ENCODE peak calls at places on chromosomes 7 and 10, in seven cellular contexts. I is CD8-positive, alpha-beta T cell; Q is breast epithelium; N is upper lobe of right lung; J is small intestine; U is heart right ventricle; O is A673. W is an unnamed sample.

GRCh38 chr10:99967961-99968360 is 41.8 kb downstream of the DNMBP start:
- DNase-seq in I (no peak), Q (no peak), N (no peak), J (no peak), U (no peak), O (no peak), W (no peak)

GRCh38 chr10:91164520-91165065 is 55.9 kb upstream of the PCGF5 start:
- DNase-seq in I (no peak), Q (no peak), N (no peak), J (peak; percentile 21), U (no peak), O (no peak), W (no peak)

GRCh38 chr7:139118234-139118802 is 8.8 kb upstream of the ZC3HAV1 start:
- DNase-seq in I (no peak), Q (no peak), N (no peak), J (peak; percentile 46), U (no peak), O (no peak), W (no peak)

GRCh38 chr7:137439829-137440433 is 96.4 kb upstream of the PTN start:
- DNase-seq in I (no peak), Q (no peak), N (no peak), J (no peak), U (no peak), O (peak; percentile 80), W (no peak)

GRCh38 chr7:151078233-151079040 is 2.2 kb downstream of the FASTK start:
- DNase-seq in I (no peak), Q (no peak), N (peak; percentile 60), J (no peak), U (no peak), O (peak; percentile 50), W (peak; percentile 38)

GRCh38 chr7:105840981-105841749 is 35.2 kb downstream of the ATXN7L1 start:
- DNase-seq in I (no peak), Q (no peak), N (no peak), J (no peak), U (no peak), O (no peak), W (no peak)

GRCh38 chr7:121931149-121931922 is 58.4 kb downstream of the PTPRZ1 start:
- DNase-seq in I (no peak), Q (no peak), N (no peak), J (no peak), U (no peak), O (no peak), W (no peak)

GRCh38 chr7:138797715-138798320 is at the start of the genes ATP6V0A4 and TMEM213:
- DNase-seq in I (peak; percentile 5), Q (no peak), N (peak; percentile 75), J (no peak), U (no peak), O (no peak), W (no peak)

GRCh38 chr7:57404967-57405421 is 45.0 kb upstream of the ZNF716 start:
- DNase-seq in I (no peak), Q (no peak), N (no peak), J (no peak), U (no peak), O (no peak), W (no peak)

GRCh38 chr7:84073476-84073875 is 121.1 kb downstream of the SEMA3A start:
- DNase-seq in I (no peak), Q (no peak), N (no peak), J (no peak), U (no peak), O (no peak), W (no peak)

GRCh38 chr10:4807803-4808507 is 18.1 kb upstream of the AKR1E2 start:
- DNase-seq in I (no peak), Q (no peak), N (no peak), J (no peak), U (no peak), O (peak; percentile 90), W (no peak)
- H3K4me1 ChIP-seq in I (no peaks in the 10 kb centered on the region), Q (no peaks in the 10 kb centered on the region), N (no peaks in the 10 kb centered on the region), J (no peaks in the 10 kb centered on the region), U (no peaks in the 10 kb centered on the region), O (peaks cover 13% of the 10 kb centered on the region), W (no peaks in the 10 kb centered on the region)

GRCh38 chr10:52463831-52464230 is 149.8 kb downstream of the DKK1 start:
- DNase-seq in I (no peak), Q (no peak), N (no peak), J (no peak), U (no peak), O (no peak), W (no peak)
- H3K4me1 ChIP-seq in I (no peaks in the 10 kb centered on the region), Q (no peaks in the 10 kb centered on the region), N (no peaks in the 10 kb centered on the region), J (no peaks in the 10 kb centered on the region), U (no peaks in the 10 kb centered on the region), O (no peaks in the 10 kb centered on the region), W (no peaks in the 10 kb centered on the region)

GRCh38 chr10:88423732-88424131 is 159.4 kb downstream of the RNLS start:
- DNase-seq in I (no peak), Q (no peak), N (no peak), J (no peak), U (no peak), O (no peak), W (no peak)

GRCh38 chr10:88428976-88429375 is 154.1 kb downstream of the RNLS start:
- DNase-seq in I (no peak), Q (no peak), N (no peak), J (no peak), U (peak; percentile 15), O (no peak), W (no peak)

GRCh38 chr10:88424881-88425280 is 158.2 kb downstream of the RNLS start:
- DNase-seq in I (no peak), Q (no peak), N (no peak), J (no peak), U (no peak), O (no peak), W (no peak)

GRCh38 chr10:88428442-88428841 is 154.7 kb downstream of the RNLS start:
- DNase-seq in I (no peak), Q (no peak), N (no peak), J (peak; percentile 7), U (no peak), O (no peak), W (no peak)

DNA sequence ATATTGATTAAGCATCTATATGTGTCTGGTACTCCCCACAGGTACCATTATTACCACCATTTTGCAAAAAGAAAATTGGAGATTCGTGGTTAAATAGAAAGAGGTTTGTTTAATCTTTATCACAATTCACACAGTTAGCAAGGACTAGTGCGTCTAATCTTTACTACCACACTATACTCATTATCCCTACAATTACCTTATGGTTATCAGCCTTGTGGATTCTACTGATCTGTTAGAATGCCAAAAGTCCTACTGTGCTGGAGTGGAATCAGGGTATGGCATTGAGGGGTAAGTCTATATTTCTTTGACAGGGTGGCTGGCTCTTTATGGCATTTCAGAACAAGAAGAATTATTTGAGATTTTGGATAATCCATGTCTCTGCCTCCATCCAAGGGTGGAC is 156.1 kb downstream of the RNLS start:
- DNase-seq in I (no peak), Q (no peak), N (no peak), J (peak; percentile 13), U (no peak), O (no peak), W (no peak)
- H3K4me1 ChIP-seq in I (no peaks in the 10 kb centered on the region), Q (no peaks in the 10 kb centered on the region), N (no peaks in the 10 kb centered on the region), J (no peaks in the 10 kb centered on the region), U (peaks cover 4% of the 10 kb centered on the region), O (no peaks in the 10 kb centered on the region), W (no peaks in the 10 kb centered on the region)

DNA sequence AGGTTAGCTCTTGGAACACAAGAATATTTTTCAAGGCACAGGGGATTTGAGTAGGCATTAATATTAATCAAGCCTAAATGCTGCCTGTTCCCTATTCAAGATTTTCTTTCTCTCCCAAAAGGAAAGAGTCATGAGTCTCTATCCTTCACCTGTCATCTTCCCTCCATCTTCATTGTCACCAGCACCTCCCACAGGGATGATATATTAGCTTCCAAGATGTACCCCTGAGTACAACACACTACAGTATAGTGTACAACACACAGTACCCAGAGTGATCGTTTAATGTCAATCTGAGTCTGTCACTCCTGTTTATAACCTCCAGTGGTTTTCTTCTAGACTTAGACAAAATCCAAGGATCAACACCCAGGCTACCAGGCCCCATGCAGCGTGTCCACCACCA is 50.1 kb downstream of the FAM13C start:
- DNase-seq in I (no peak), Q (no peak), N (no peak), J (no peak), U (no peak), O (no peak), W (no peak)
- H3K4me1 ChIP-seq in I (no peaks in the 10 kb centered on the region), Q (no peaks in the 10 kb centered on the region), N (peaks cover 5% of the 10 kb centered on the region), J (no peaks in the 10 kb centered on the region), U (peaks cover 20% of the 10 kb centered on the region), O (peaks cover 9% of the 10 kb centered on the region), W (no peaks in the 10 kb centered on the region)

DNA sequence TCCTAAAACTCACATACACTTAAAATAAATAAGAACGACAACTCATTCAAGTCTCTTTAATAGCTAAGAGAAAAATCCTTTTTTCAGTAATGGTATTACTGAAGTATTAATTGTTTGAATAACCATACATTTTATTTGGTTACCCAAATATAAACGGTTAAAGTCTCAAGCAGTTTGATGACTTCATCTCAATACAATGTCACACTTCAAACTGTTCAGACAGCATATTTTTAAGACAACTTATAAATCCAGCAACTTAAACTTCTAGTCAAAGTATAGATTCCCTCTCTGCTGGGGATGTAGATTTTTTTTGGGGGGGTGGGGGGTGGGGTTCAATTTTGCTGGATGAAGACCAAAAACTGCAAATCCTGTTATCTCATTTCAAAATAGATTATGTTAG is 42.0 kb downstream of the GNA12 start:
- DNase-seq in I (no peak), Q (no peak), N (no peak), J (no peak), U (no peak), O (no peak), W (no peak)
- H3K4me1 ChIP-seq in I (peaks cover 10% of the 10 kb centered on the region), Q (no peaks in the 10 kb centered on the region), N (peaks cover 29% of the 10 kb centered on the region), J (peaks cover 7% of the 10 kb centered on the region), U (peaks cover 38% of the 10 kb centered on the region), O (peaks cover 31% of the 10 kb centered on the region), W (peaks cover 50% of the 10 kb centered on the region)

GRCh38 chr10:132448248-132448731 is 51.3 kb downstream of the PWWP2B start:
- DNase-seq in I (peak; percentile 56), Q (no peak), N (peak; percentile 94), J (peak; percentile 91), U (peak; percentile 66), O (peak; percentile 41), W (peak; percentile 91)
- H3K4me1 ChIP-seq in I (peaks cover 73% of the 10 kb centered on the region), Q (peaks cover 21% of the 10 kb centered on the region), N (peaks cover 37% of the 10 kb centered on the region), J (peaks cover 6% of the 10 kb centered on the region), U (peaks cover 7% of the 10 kb centered on the region), O (peaks cover 57% of the 10 kb centered on the region), W (peaks cover 31% of the 10 kb centered on the region)

GRCh38 chr10:79143879-79144278 is 75.1 kb downstream of the ZMIZ1 start:
- DNase-seq in I (no peak), Q (no peak), N (no peak), J (no peak), U (no peak), O (peak; percentile 47), W (no peak)

GRCh38 chr10:79144341-79145173 is 75.8 kb downstream of the ZMIZ1 start:
- DNase-seq in I (no peak), Q (peak; percentile 80), N (no peak), J (no peak), U (no peak), O (no peak), W (no peak)

GRCh38 chr10:79140906-79141305 is 72.1 kb downstream of the ZMIZ1 start:
- DNase-seq in I (no peak), Q (no peak), N (no peak), J (no peak), U (no peak), O (no peak), W (no peak)

GRCh38 chr10:79142064-79142491 is 73.3 kb downstream of the ZMIZ1 start:
- DNase-seq in I (no peak), Q (no peak), N (no peak), J (no peak), U (no peak), O (no peak), W (peak; percentile 84)

GRCh38 chr10:79142522-79143309 is 74.0 kb downstream of the ZMIZ1 start:
- DNase-seq in I (no peak), Q (no peak), N (no peak), J (no peak), U (no peak), O (no peak), W (no peak)
- H3K4me1 ChIP-seq in I (peaks cover 67% of the 10 kb centered on the region), Q (peaks cover 39% of the 10 kb centered on the region), N (peaks cover 83% of the 10 kb centered on the region), J (peaks cover 9% of the 10 kb centered on the region), U (peaks cover 100% of the 10 kb centered on the region), O (peaks cover 7% of the 10 kb centered on the region), W (peaks cover 79% of the 10 kb centered on the region)

W was measured in adrenal gland.